ENCODE peak calls at places on chromosomes 13 and 19, in seven cellular contexts. D is T-cell; I is renal cortical epithelial cell; J is progenitor cell of endocrine pancreas; B is effector CD4-positive, alpha-beta T cell; V is astrocyte of the spinal cord; Y is activated CD8-positive, alpha-beta memory T cell treated with anti-CD3 and anti-CD28 coated beads for 1 hour. N is an unnamed sample.

GRCh38 chr13:110965038-110965754 is 50.3 kb upstream of the ANKRD10 start:
- DNase-seq in J (no peak), V (peak), D (no peak), I (peak), B (no peak), Y (no peak), N (peak)

GRCh38 chr19:3494051-3494450 is 6.4 kb downstream of the DOHH start:
- DNase-seq in I (no peak), B (no peak), Y (no peak), V (no peak), D (no peak), J (no peak), N (no peak)

GRCh38 chr19:34731964-34732363 is 2.1 kb upstream of the ZNF181 start:
- DNase-seq in I (no peak), B (no peak), J (no peak), Y (no peak), D (no peak), V (no peak), N (no peak)

GRCh38 chr13:22030321-22030720 is 359.4 kb downstream of the FGF9 start:
- DNase-seq in V (no peak), J (no peak), I (no peak), B (no peak), Y (no peak), D (no peak), N (no peak)

GRCh38 chr13:112912726-112913440 is 56.1 kb upstream of the MCF2L start:
- DNase-seq in B (no peak), V (no peak), I (no peak), D (no peak), Y (no peak), J (no peak), N (no peak)

GRCh38 chr19:5487222-5487621 is 32.0 kb downstream of the ZNRF4 start:
- DNase-seq in Y (no peak), I (no peak), D (no peak), J (no peak), V (no peak), B (no peak), N (no peak)

GRCh38 chr13:91017669-91018053 is 329.8 kb upstream of the MIR17HG start:
- DNase-seq in B (no peak), D (no peak), V (no peak), J (no peak), I (no peak), Y (no peak), N (no peak)

GRCh38 chr13:111573362-111573761 is 252.9 kb downstream of the TEX29 start:
- DNase-seq in Y (no peak), V (no peak), D (no peak), J (no peak), I (no peak), B (no peak), N (no peak)

GRCh38 chr19:35288331-35288730 is 3.6 kb upstream of the MAG start:
- DNase-seq in Y (no peak), B (no peak), I (no peak), J (no peak), V (no peak), D (no peak), N (no peak)

GRCh38 chr19:35013820-35014754 is 14.0 kb downstream of the GRAMD1A start:
- DNase-seq in Y (peak), D (peak), B (peak), I (no peak), J (no peak), V (no peak), N (peak)

GRCh38 chr19:7831452-7831851 is 1.4 kb downstream of the EVI5L start:
- DNase-seq in B (no peak), D (no peak), V (no peak), I (peak), Y (no peak), J (no peak), N (no peak)

GRCh38 chr19:47447470-47448359 is 24.0 kb downstream of the SLC8A2 start:
- DNase-seq in Y (peak), J (peak), I (peak), V (peak), D (peak), B (peak), N (peak)

N was measured in activated T-helper 1 cell treated with anti-CD3 and anti-CD28 coated beads, Interleukin-12 subunit alpha, Interleukin-12 subunit beta, Interleukin-2, Interleukin-4 antibody, amounts not matched to agents 30 ng/mL and 10 ng/mL and 1 ng/mL, durations not matched to agents 14 hours and 24 hours and 36 hours.